ENCODE peak calls at places on chromosomes 13 and 19, in ten cellular contexts. Q, V, W, L, X, N, P, Z, M and Y are unnamed samples. For H3K4me1, the result is how much of the 10 kb centered on the place peaks cover.

GRCh38 chr13:62747152-62747551 is 1331.5 kb upstream of the PCDH20 start:
- DNase-seq in Z (no peak), X (no peak), Q (no peak), N (no peak), M (no peak), P (no peak), V (no peak), W (no peak), L (no peak), Y (no peak)

GRCh38 chr13:99265823-99266426 is 7.7 kb upstream of the GPR18 start:
- DNase-seq in P (no peak), Q (peak), L (peak), W (no peak), V (no peak), N (no peak), Z (no peak), X (no peak), M (no peak), Y (no peak)

GRCh38 chr19:17529239-17530158 is 18.1 kb downstream of the PGLS start:
- DNase-seq in P (no peak), M (no peak), V (no peak), N (no peak), Q (no peak), W (no peak), L (no peak), X (no peak), Z (no peak), Y (no peak)

GRCh38 chr13:111270126-111270525 is 50.3 kb upstream of the TEX29 start:
- DNase-seq in W (no peak), X (no peak), Z (no peak), M (no peak), L (no peak), P (no peak), Q (no peak), N (no peak), V (no peak), Y (no peak)

GRCh38 chr13:112161441-112162301 is 94.7 kb downstream of the SOX1 start:
- DNase-seq in L (no peak), M (no peak), Q (no peak), N (no peak), V (no peak), X (peak), W (no peak), P (no peak), Z (no peak), Y (peak)

GRCh38 chr13:38264363-38265134 is 85.1 kb upstream of the UFM1 start:
- DNase-seq in N (no peak), Z (no peak), V (no peak), Q (no peak), X (no peak), P (no peak), L (peak), M (no peak), W (no peak), Y (no peak)

GRCh38 chr19:49820125-49820524 is 2.0 kb downstream of the MED25 start:
- DNase-seq in Z (no peak), M (no peak), W (no peak), N (no peak), V (peak), L (no peak), P (peak), Q (no peak), X (no peak), Y (no peak)

GRCh38 chr19:30272554-30272953 is 99.6 kb upstream of the ZNF536 start:
- DNase-seq in Z (no peak), N (no peak), Q (no peak), P (no peak), L (no peak), X (no peak), M (no peak), V (no peak), W (no peak), Y (no peak)

GRCh38 chr13:108494991-108495661 is 134.3 kb upstream of the MYO16 start:
- DNase-seq in Z (no peak), V (no peak), P (no peak), L (no peak), M (no peak), Q (peak), X (no peak), N (no peak), W (no peak), Y (no peak)

GRCh38 chr13:93450226-93450625 is 223.6 kb downstream of the GPC6 start:
- DNase-seq in L (no peak), Z (no peak), Q (no peak), W (no peak), V (no peak), M (no peak), N (no peak), X (no peak), P (no peak), Y (no peak)

GRCh38 chr13:28099396-28100148 is 804 bp downstream of the FLT3 start:
- DNase-seq in V (no peak), M (no peak), P (no peak), Z (no peak), X (no peak), L (no peak), Q (no peak), N (no peak), W (no peak), Y (no peak)

GRCh38 chr19:2231621-2232221 is 4.4 kb downstream of the PLEKHJ1 start:
- DNase-seq in X (no peak), W (no peak), P (no peak), V (no peak), N (no peak), Z (no peak), M (no peak), L (no peak), Q (peak), Y (no peak)

GRCh38 chr13:51422484-51422883 is 30.4 kb downstream of the INTS6 start:
- DNase-seq in L (no peak), M (no peak), W (no peak), N (no peak), V (no peak), Q (no peak), P (no peak), Z (no peak), X (no peak), Y (no peak)
- H3K4me1 ChIP-seq in L (under half), M (under half), W (under half), N (under half), V (half or more), Q (under half), P (half or more), Z (half or more), X (half or more), Y (under half)

GRCh38 chr19:10421981-10422461 is 1.7 kb downstream of the PDE4A start:
- DNase-seq in W (no peak), N (no peak), L (no peak), Z (no peak), M (no peak), P (no peak), V (no peak), Q (no peak), X (no peak), Y (no peak)

GRCh38 chr19:10424011-10424637 is 3.8 kb downstream of the PDE4A start:
- DNase-seq in P (peak), Q (peak), L (peak), M (peak), V (peak), Z (peak), N (peak), W (peak), X (peak), Y (no peak)

GRCh38 chr19:10420444-10421239 is at the start of gene PDE4A:
- DNase-seq in V (no peak), N (no peak), X (no peak), Z (no peak), P (no peak), L (peak), W (no peak), Q (peak), M (no peak), Y (no peak)

GRCh38 chr19:10421240-10421948 is 1.1 kb downstream of the PDE4A start:
- DNase-seq in N (no peak), Z (no peak), X (no peak), M (no peak), L (no peak), P (no peak), W (no peak), Q (no peak), V (no peak), Y (no peak)

DNA sequence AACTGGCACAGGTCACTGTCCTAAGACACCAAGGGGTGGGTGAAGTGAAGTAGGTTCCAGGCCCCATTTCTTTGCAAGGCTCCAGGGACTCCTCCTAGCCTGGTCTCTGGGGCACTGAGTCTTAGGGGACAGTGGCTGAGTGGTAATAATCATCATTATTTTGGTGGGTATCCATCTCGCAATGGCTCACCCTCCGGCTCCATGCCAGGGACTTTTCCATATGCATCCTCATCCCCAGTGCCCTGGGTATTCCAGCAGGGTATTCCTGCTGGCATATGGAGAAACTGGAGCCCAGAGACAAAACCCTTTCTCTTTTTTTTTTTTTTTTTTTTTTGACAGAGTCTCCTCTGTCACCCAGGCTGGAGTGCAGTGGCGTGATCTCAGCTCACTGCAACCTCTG is 2.5 kb downstream of the PDE4A start:
- DNase-seq in V (no peak), Z (no peak), M (no peak), Q (no peak), N (no peak), L (no peak), P (no peak), W (no peak), X (no peak), Y (no peak)
- H3K4me1 ChIP-seq in V (half or more), Z (half or more), M (under half), Q (under half), N (under half), L (under half), P (under half), W (under half), X (under half), Y (under half)

GRCh38 chr13:43133792-43134191 is 110.4 kb downstream of the DNAJC15 start:
- DNase-seq in V (no peak), W (no peak), P (no peak), Q (no peak), L (no peak), X (no peak), Z (no peak), M (no peak), N (no peak), Y (no peak)
- H3K4me1 ChIP-seq in V (under half), W (under half), P (under half), Q (under half), L (under half), X (under half), Z (under half), M (under half), N (under half), Y (under half)

DNA sequence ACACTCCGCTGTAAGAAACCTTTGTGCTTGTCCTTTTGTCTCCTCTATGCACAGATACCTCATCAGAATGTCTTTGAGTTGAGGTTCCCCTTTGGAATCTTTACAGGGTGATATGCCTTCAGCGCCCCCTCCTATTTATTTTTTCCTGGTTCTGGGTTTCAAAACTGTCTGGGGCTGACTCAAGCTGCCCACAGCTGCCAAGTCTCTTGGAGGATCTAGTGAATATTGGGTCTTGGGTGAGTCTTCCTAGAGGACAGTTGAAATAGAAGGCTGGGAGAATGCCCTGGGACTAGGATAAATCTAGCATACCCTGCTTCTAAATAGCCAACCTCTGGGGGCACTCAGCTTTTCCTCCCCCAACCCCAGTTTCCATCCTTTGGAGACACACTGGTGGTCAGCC is 945 bp downstream of the ZNF136 start:
- DNase-seq in L (no peak), Q (no peak), V (no peak), P (no peak), M (no peak), X (no peak), N (no peak), W (no peak), Z (no peak), Y (no peak)
- H3K4me1 ChIP-seq in L (under half), Q (under half), V (under half), P (under half), M (under half), X (under half), N (under half), W (under half), Z (under half), Y (under half)

DNA sequence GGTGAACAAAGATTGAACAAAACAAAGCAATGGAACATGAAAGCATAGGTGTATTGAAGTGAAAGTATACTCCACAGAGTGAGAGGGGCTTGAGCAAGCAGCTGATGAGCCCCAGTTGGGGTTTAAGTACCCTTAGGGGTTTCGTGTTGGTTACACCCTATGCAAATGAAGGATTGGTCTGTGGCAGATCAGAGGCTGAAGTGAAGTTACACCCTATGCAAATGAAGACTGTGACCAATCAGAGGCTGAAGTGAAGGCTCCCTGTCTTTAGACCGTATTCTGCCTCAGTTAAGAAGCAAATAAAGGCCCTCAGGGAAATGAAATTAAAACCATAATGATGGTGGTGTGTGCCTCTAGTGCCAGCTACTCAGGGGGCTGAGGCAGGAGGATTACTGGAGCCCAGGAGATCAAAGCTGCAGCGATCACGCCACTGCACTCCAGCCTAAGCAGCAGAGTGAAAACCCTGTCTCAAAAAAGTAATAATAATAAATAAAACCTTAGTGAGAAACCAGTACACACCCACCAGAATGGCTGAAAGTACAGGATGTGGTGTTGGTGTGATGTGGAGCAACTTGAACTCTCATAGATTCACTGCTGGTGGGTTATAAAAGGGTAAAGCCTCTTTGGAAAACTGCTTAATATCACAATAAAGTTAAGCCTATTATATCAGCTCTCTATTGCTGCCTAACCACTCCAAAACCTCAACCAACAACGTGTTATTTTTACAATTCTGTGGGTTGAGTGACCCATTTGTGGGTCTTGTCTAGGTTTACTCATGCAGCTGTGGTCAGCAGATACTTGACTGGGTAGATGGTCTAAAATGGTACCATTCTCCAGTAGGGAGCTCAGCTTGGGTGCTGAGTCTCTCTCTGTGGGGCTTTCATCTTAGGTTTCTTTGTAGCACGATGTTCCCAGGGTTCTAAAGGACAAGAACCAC is 12.8 kb upstream of the UPF3A start:
- DNase-seq in Z (no peak), P (no peak), N (no peak), Q (no peak), X (no peak), W (no peak), V (no peak), L (no peak), M (no peak), Y (no peak)
- H3K4me1 ChIP-seq in Z (under half), P (under half), N (under half), Q (under half), X (under half), W (under half), V (under half), L (under half), M (under half), Y (under half)

GRCh38 chr19:45091031-45091918 is 1.7 kb upstream of the PPP1R37 start:
- DNase-seq in X (peak), L (peak), P (peak), W (peak), N (peak), V (peak), Q (peak), Z (peak), M (peak), Y (peak)
- H3K4me1 ChIP-seq in X (under half), L (under half), P (under half), W (under half), N (under half), V (half or more), Q (under half), Z (half or more), M (under half), Y (under half)